ENCODE peak calls at places on chromosome 21, in six cellular contexts. V is endothelial cell of umbilical vein, X is K562, I is A549, S is HepG2, E is GM12878. F is an unnamed sample.

GRCh38 chr21:35102488-35103407 is 53.6 kb upstream of the RUNX1 start:
- DNase-seq in V (no peak), X (peak; percentile 39), I (no peak), S (peak; percentile 48), E (no peak), F (peak; percentile 92)

GRCh38 chr21:46621457-46622182 is 13.9 kb upstream of the PRMT2 start:
- DNase-seq in V (no peak), X (no peak), I (no peak), S (peak; percentile 85), E (no peak), F (no peak)

GRCh38 chr21:18041012-18041411 is 203.6 kb upstream of the CHODL start:
- DNase-seq in V (peak; percentile 59), X (no peak), I (peak; percentile 0), S (peak; percentile 45), E (no peak), F (peak; percentile 48)

GRCh38 chr21:40120944-40121575 is 253.8 kb downstream of the PCP4 start:
- DNase-seq in V (no peak), X (peak; percentile 36), I (peak; percentile 11), S (peak; percentile 2), E (no peak), F (peak; percentile 15)

GRCh38 chr21:25638634-25639166 is 358 bp upstream of the JAM2 start:
- DNase-seq in V (peak; percentile 10), X (no peak), I (no peak), S (no peak), E (peak; percentile 17), F (no peak)

GRCh38 chr21:30958737-30959136 is 77.4 kb upstream of the KRTAP11-1 start:
- DNase-seq in V (no peak), X (no peak), I (no peak), S (no peak), E (no peak), F (no peak)

GRCh38 chr21:25871566-25871965 is 136.8 kb downstream of the GABPA start:
- DNase-seq in V (no peak), X (peak; percentile 27), I (peak; percentile 12), S (no peak), E (no peak), F (peak; percentile 2)

GRCh38 chr21:42560517-42561179 is 47.0 kb downstream of the SLC37A1 start:
- DNase-seq in V (no peak), X (no peak), I (no peak), S (no peak), E (no peak), F (no peak)

GRCh38 chr21:31162827-31163226 is 124.6 kb upstream of the KRTAP19-8 start:
- DNase-seq in V (no peak), X (no peak), I (no peak), S (no peak), E (no peak), F (no peak)

GRCh38 chr21:41639766-41640165 is 127.1 kb downstream of the RIPK4 start:
- DNase-seq in V (no peak), X (no peak), I (no peak), S (no peak), E (no peak), F (no peak)

GRCh38 chr21:41606706-41607105 is 98.7 kb upstream of the TMPRSS2 start:
- DNase-seq in V (no peak), X (no peak), I (no peak), S (no peak), E (no peak), F (no peak)

GRCh38 chr21:42316891-42317290 is 1.7 kb upstream of the TFF3 start:
- DNase-seq in V (no peak), X (no peak), I (no peak), S (no peak), E (no peak), F (no peak)

GRCh38 chr21:24420694-24421093 is 1186.6 kb downstream of the MRPL39 start:
- DNase-seq in V (no peak), X (no peak), I (no peak), S (no peak), E (no peak), F (no peak)

GRCh38 chr21:42309753-42310213 is 5.4 kb downstream of the TFF3 start:
- DNase-seq in V (peak; percentile 30), X (peak; percentile 87), I (peak; percentile 11), S (no peak), E (no peak), F (peak; percentile 53)

GRCh38 chr21:19507682-19508260 is 1104.2 kb upstream of the TMPRSS15 start:
- DNase-seq in V (no peak), X (peak; percentile 22), I (peak; percentile 0), S (no peak), E (no peak), F (peak; percentile 27)

GRCh38 chr21:14569868-14570267 is 23.8 kb upstream of the SAMSN1 start:
- DNase-seq in V (no peak), X (no peak), I (no peak), S (no peak), E (no peak), F (no peak)

GRCh38 chr21:31630062-31630711 is 29.3 kb upstream of the SOD1 start:
- DNase-seq in V (peak; percentile 96), X (no peak), I (peak; percentile 79), S (peak; percentile 3), E (no peak), F (no peak)

GRCh38 chr21:17139696-17140095 is 373.1 kb upstream of the CXADR start:
- DNase-seq in V (peak; percentile 23), X (no peak), I (no peak), S (no peak), E (no peak), F (peak; percentile 36)

GRCh38 chr21:29365636-29366305 is 67.0 kb downstream of the BACH1 start:
- DNase-seq in V (no peak), X (no peak), I (no peak), S (no peak), E (no peak), F (no peak)

GRCh38 chr21:41235214-41235613 is 67.3 kb downstream of the BACE2 start:
- DNase-seq in V (peak; percentile 38), X (no peak), I (no peak), S (no peak), E (no peak), F (no peak)

GRCh38 chr21:41750051-41750450 is 16.8 kb downstream of the RIPK4 start:
- DNase-seq in V (no peak), X (no peak), I (no peak), S (no peak), E (no peak), F (no peak)

GRCh38 chr21:42300045-42300583 is 15.1 kb downstream of the TFF3 start:
- DNase-seq in V (no peak), X (no peak), I (no peak), S (no peak), E (no peak), F (no peak)

GRCh38 chr21:41894922-41895557 is 15.9 kb upstream of the PRDM15 start:
- DNase-seq in V (peak; percentile 71), X (peak; percentile 77), I (no peak), S (no peak), E (no peak), F (no peak)

GRCh38 chr21:20997308-20997632 is 939 bp upstream of the NCAM2 start:
- DNase-seq in V (no peak), X (no peak), I (no peak), S (no peak), E (no peak), F (no peak)

GRCh38 chr21:46362946-46363345 is 39.0 kb downstream of the PCNT start:
- DNase-seq in V (no peak), X (no peak), I (no peak), S (no peak), E (no peak), F (no peak)

GRCh38 chr21:41558842-41559241 is 50.9 kb upstream of the TMPRSS2 start:
- DNase-seq in V (no peak), X (no peak), I (no peak), S (no peak), E (no peak), F (no peak)

GRCh38 chr21:16195476-16195875 is 465.7 kb downstream of the USP25 start:
- DNase-seq in V (peak; percentile 57), X (no peak), I (peak; percentile 39), S (no peak), E (no peak), F (no peak)

GRCh38 chr21:31531967-31532366 is 127.5 kb upstream of the SOD1 start:
- DNase-seq in V (no peak), X (no peak), I (no peak), S (no peak), E (no peak), F (no peak)

GRCh38 chr21:36113647-36114428 is 21.0 kb upstream of the CBR3 start:
- DNase-seq in V (no peak), X (no peak), I (peak; percentile 61), S (peak; percentile 70), E (no peak), F (peak; percentile 66)
- H3K4me3 ChIP-seq in V (no peak overlapping the region), X (no peak overlapping the region), I (peak overlapping the region; percentile 51), S (peak overlapping the region; percentile 75), E (peak overlapping the region; percentile 30), F (peak overlapping the region; percentile 59)

DNA sequence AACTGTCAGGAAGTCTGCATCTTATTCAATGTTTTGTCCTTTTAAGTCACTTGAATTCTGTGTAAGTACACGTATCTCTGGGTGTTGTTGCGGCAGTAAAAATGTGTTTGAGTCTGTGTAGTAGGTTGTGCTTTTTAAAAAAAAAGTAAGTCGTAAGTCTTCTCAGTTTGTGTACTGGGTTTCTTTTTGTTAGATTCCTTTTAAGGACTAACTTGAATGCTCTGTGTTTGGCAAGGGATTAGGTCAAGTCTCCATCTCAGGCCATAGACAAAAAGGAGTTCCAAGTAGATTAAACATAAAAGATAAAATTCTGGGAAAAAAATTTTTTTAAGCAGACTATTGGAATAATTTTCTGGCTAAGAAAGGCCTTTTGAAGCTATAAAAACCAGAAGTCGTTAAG is 113.1 kb downstream of the ATP5PO start:
- DNase-seq in V (no peak), X (no peak), I (no peak), S (no peak), E (no peak), F (no peak)
- TF ChIP-seq MYC in V (no peak), X (no peak), I (no peak), S (no peak), E (no peak), F (no peak)

DNA sequence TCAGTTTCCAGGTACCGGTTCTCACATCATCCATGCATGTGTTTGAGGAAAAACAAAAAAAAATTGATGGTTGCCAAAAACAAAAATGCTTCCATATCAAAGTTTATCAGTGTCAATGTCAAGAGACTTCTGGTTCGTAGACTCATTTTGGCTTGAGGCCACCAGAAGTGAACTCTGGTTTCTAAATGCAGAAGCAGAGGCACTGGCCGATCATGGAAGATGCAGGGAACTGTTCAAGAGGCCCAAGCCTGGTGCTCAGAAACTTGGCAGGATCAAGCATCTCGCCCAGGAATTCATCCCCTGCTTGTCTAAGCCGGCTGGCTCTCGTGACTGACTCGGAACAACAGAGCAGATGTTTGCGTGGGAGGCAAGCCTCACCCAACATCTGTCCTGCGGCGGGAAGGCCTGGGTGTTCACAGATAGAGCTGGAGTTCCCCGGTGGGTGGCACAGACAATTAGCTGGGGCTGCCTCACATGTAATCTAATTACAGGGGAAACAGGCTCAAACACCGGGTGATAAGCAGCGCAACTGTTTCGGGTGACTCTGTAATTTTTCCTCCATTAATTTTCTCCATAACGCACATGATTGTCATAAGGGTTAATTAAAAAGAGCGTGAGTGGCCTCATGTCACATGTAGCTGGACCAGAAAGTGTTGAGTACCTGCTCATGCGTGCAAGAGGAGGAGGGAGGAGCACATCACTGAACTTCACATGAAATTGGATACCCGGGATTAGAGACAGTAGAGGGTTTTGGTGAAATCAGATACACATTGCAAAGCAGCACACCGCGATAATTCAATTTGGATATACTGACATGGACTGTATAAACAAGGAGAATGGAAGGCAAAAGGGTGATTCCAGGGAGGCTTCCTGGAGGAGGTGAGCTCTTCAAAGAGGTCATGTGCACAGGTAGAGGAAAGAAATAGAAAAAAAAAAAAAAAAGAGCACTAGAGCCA is 180.0 kb downstream of the ETS2 start:
- DNase-seq in V (no peak), X (peak; percentile 94), I (no peak), S (no peak), E (peak; percentile 12), F (peak; percentile 89)
- TF ChIP-seq MAX in V (no peak), X (peak; percentile 60), I (no peak), S (no peak), E (no peak), F (peak; percentile 58)

GRCh38 chr21:44878053-44878982 is 4.8 kb upstream of the PTTG1IP start:
- DNase-seq in V (peak; percentile 42), X (no peak), I (peak; percentile 58), S (peak; percentile 97), E (no peak), F (peak; percentile 85)
- H3K4me3 ChIP-seq in V (no peak overlapping the region), X (no peak overlapping the region), I (no peak overlapping the region), S (peak overlapping the region; percentile 48), E (no peak overlapping the region), F (no peak overlapping the region)

F was measured in NB4.